ENCODE peak calls at places on chromosomes 4 and X, in seven cellular contexts. X is HEK293T, G is WTC11, L is GM12878, D is H1, A is K562, M is HepG2. F is an unnamed sample.

GRCh38 chr4:121726642-121727268 is 30.0 kb upstream of the ANXA5 start:
- DNase-seq in X (peak), G (no peak), L (peak), D (no peak), A (peak), M (peak), F (peak)

GRCh38 chr4:183241322-183241640 is 78.8 kb downstream of the CLDN22 start:
- DNase-seq in X (no peak), G (no peak), L (no peak), D (no peak), A (peak), M (no peak), F (peak)

GRCh38 chr4:165967486-165967885 is 94.4 kb downstream of the TLL1 start:
- DNase-seq in X (no peak), G (no peak), L (no peak), D (no peak), A (no peak), M (no peak), F (no peak)

GRCh38 chr4:181971411-181971810 is 271.8 kb upstream of the TENM3 start:
- DNase-seq in X (no peak), G (no peak), L (no peak), D (no peak), A (no peak), M (no peak), F (no peak)

GRCh38 chr4:65367306-65367705 is 303.0 kb downstream of the EPHA5 start:
- DNase-seq in X (no peak), G (no peak), L (no peak), D (no peak), A (no peak), M (no peak), F (no peak)

GRCh38 chr4:128653514-128654420 is 155.7 kb upstream of the JADE1 start:
- DNase-seq in X (no peak), G (no peak), L (no peak), D (no peak), A (no peak), M (no peak), F (no peak)

GRCh38 chr4:87399954-87400353 is 9.0 kb upstream of the HSD17B11 start:
- DNase-seq in X (no peak), G (no peak), L (no peak), D (no peak), A (no peak), M (no peak), F (no peak)

GRCh38 chrX:13078739-13079444 is 34.5 kb upstream of the FAM9C start:
- DNase-seq in X (no peak), G (no peak), L (no peak), D (no peak), A (no peak), M (no peak), F (no peak)

GRCh38 chr4:150126880-150127236 is 48.6 kb downstream of the DCLK2 start:
- DNase-seq in X (no peak), G (no peak), L (peak), D (no peak), A (no peak), M (no peak), F (no peak)

GRCh38 chr4:65139998-65140397 is 530.3 kb downstream of the EPHA5 start:
- DNase-seq in X (no peak), G (no peak), L (no peak), D (no peak), A (no peak), M (no peak), F (no peak)

GRCh38 chr4:121448231-121448630 is 67.4 kb upstream of the QRFPR start:
- DNase-seq in X (no peak), G (no peak), L (no peak), D (no peak), A (no peak), M (peak), F (peak)

GRCh38 chr4:149555146-149555545 is 260.5 kb downstream of the IQCM start:
- DNase-seq in X (no peak), G (no peak), L (no peak), D (no peak), A (no peak), M (no peak), F (no peak)

GRCh38 chr4:8532245-8532781 is 47.9 kb upstream of the GPR78 start:
- DNase-seq in X (no peak), G (no peak), L (no peak), D (no peak), A (no peak), M (no peak), F (no peak)

GRCh38 chr4:118968813-118969212 is 80.2 kb downstream of the SYNPO2 start:
- DNase-seq in X (no peak), G (no peak), L (no peak), D (no peak), A (no peak), M (no peak), F (no peak)

GRCh38 chr4:123892368-123892961 is 495.9 kb downstream of the SPRY1 start:
- DNase-seq in X (no peak), G (no peak), L (no peak), D (no peak), A (no peak), M (no peak), F (no peak)

GRCh38 chr4:86055898-86056297 is 304.0 kb downstream of the MAPK10 start:
- DNase-seq in X (no peak), G (no peak), L (no peak), D (no peak), A (no peak), M (no peak), F (peak)

GRCh38 chr4:176186721-176187395 is 8.5 kb downstream of the SPATA4 start:
- DNase-seq in X (no peak), G (no peak), L (no peak), D (no peak), A (no peak), M (no peak), F (no peak)

GRCh38 chr4:2321279-2322196 is 59.6 kb upstream of the MXD4 start:
- DNase-seq in X (no peak), G (no peak), L (no peak), D (no peak), A (no peak), M (no peak), F (no peak)

GRCh38 chrX:17654116-17654515 is 83.2 kb upstream of the SCML1 start:
- DNase-seq in X (no peak), G (no peak), L (no peak), D (no peak), A (no peak), M (no peak), F (no peak)

GRCh38 chr4:154618708-154619315 is 6.4 kb upstream of the FGG start:
- DNase-seq in X (peak), G (peak), L (peak), D (peak), A (no peak), M (peak), F (peak)
- TF ChIP-seq SP1 in X (no peak), G (no peak), L (no peak), D (no peak), A (no peak), M (no peak), F (no peak)

GRCh38 chr4:5954056-5954760 is 61.3 kb upstream of the CRMP1 start:
- DNase-seq in X (no peak), G (no peak), L (no peak), D (no peak), A (no peak), M (no peak), F (no peak)

GRCh38 chr4:5952286-5953002 is 59.6 kb upstream of the CRMP1 start:
- DNase-seq in X (no peak), G (no peak), L (no peak), D (no peak), A (no peak), M (no peak), F (no peak)

GRCh38 chr4:5955201-5955821 is 62.4 kb upstream of the CRMP1 start:
- DNase-seq in X (no peak), G (no peak), L (no peak), D (no peak), A (no peak), M (no peak), F (no peak)

GRCh38 chr4:5955856-5956255 is 62.4 kb downstream of the C4orf50 start:
- DNase-seq in X (no peak), G (no peak), L (peak), D (no peak), A (no peak), M (no peak), F (no peak)

DNA sequence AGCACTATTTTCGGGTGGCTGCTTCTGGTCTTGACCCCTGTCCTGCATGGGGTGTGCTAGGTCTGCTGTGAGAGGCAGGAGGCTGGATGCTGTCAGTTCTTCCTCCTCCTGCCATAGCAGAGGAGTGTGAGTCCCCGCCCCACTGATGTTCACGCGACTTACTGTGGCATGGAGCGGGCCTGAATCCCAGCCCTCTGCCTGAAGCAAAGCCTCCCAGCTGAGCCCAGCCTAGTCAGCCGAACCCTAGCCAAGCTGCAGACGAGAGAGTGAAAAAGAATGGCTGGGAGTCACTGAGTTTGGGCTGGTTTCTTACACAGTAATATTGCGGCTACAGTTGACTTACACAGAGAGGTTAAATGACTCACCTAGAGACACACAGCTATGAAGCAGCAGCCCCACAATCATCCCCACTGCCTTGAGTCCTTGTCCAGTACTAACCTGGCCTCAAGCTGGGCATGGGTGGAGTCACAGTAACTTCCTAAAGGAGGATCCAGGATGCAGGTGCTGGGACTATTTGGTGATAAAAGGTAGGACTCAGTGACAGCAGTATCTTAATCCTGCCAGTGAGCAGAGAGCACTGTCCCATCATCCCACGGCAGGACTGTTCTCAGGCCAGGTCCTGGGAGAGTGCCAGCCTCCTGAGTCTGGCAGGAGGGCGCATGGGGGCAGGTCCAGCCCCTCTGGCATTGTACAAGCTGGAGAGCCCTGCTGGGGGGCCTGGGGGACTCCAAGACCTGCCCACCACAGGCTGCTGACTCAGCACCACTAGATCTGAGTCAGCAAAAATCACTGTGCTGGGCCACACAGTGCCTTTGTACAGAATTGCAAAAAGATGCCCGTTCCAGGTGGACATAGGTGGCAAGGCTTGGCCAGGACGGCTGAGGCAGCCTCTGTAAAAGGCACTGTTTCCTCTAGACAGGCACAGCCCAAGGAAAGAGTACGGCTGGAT is 60.4 kb upstream of the CRMP1 start:
- DNase-seq in X (no peak), G (no peak), L (no peak), D (no peak), A (no peak), M (no peak), F (no peak)
- TF ChIP-seq SP1 in X (no peak), G (no peak), L (no peak), D (no peak), A (no peak), M (no peak), F (no peak)

GRCh38 chr4:156374069-156374468 is 420.4 kb upstream of the CTSO start:
- DNase-seq in X (no peak), G (no peak), L (no peak), D (no peak), A (no peak), M (no peak), F (no peak)

GRCh38 chr4:156374894-156375293 is 421.2 kb upstream of the CTSO start:
- DNase-seq in X (no peak), G (no peak), L (no peak), D (no peak), A (no peak), M (no peak), F (no peak)

GRCh38 chr4:156378053-156378665 is 424.5 kb upstream of the CTSO start:
- DNase-seq in X (peak), G (peak), L (no peak), D (no peak), A (no peak), M (peak), F (peak)

DNA sequence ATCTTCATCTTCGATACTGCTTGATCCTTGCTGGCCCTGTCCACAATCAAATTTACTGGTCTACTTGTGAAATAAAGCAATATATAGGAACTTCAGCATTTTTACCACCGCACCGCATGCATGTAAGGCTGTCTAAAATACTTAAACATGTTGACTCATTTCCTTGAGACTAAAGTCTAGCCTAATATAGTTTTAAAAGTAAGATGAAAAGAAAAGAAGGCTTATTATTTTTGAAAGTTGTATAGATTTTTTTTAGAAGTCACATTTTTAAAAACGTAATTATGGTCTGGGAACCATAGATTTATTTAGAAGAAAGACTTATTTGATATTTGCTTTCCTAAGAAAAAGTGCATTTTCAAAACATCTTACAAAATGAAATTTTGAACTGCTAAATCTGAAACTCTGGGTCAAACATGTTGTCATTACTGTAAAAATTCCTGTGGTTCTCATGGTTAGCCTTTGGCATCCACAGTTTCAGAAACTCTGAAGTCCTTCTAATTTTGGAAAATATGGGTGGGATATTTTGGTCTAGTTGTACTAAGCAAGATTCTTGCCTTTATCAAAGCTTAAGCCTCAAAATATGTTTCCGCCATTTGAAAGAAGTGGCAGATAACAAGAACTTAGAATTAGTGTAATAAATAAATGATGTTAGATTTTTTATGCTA is 423.5 kb upstream of the CTSO start:
- DNase-seq in X (no peak), G (no peak), L (no peak), D (no peak), A (no peak), M (no peak), F (no peak)
- TF ChIP-seq SP1 in X (no peak), G (no peak), L (no peak), D (no peak), A (no peak), M (no peak), F (no peak)

DNA sequence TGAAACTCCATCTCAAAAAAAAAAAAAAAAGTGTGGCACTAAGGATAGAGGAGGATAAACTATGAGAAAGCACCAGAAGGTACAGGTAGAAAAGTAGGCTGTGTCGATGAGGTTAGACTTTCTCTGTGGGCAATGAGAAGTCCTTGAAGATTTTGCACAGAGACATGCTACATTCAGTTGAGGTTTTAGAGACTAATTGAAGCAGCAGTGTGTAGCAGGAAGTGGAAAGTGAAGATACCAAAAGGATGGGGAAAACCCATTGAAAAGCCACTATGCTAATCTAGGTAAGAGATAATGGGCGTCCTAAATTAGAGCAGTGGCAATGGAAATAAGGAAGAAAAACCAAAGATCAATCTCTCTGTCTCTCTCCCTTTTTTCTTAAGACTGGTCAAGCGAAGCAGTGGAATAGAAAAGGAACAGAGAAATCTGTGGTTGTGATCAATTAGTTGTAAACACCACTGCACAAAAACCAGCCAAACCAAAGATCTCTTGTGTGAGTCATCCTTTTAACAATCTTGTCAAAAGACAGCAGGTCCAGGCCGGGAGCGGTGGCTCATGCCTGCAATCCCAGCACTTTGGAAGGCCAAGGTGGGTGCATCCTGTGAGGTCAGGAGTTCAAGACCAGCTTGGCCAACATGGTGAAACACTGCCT is 3.5 kb downstream of the SPINK2 start:
- DNase-seq in X (no peak), G (no peak), L (peak), D (no peak), A (no peak), M (no peak), F (no peak)
- TF ChIP-seq SP1 in X (no peak), G (no peak), L (no peak), D (no peak), A (no peak), M (no peak), F (no peak)

DNA sequence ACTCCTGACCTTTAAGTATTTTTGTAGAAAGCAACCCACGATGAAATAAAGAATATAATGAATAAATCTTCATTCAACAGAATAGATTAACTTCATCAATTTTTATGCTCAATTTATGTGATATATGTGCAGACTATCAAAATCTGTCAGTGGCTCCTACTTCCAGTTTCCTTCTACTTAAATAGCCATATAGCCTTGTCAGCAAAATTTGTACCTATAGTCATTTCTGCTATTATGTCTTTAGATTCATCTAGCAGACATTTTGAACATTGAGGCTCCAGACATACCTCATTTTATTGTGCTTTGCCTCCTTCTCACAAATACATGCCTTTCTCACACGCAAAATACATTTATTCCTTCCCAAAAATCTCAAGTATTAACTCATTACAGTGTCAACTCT is 971.7 kb downstream of the FAM133A start:
- DNase-seq in X (no peak), G (no peak), L (no peak), D (no peak), A (no peak), M (no peak), F (no peak)
- TF ChIP-seq SP1 in X (no peak), G (no peak), L (no peak), D (no peak), A (no peak), M (no peak), F (no peak)